ENCODE peak calls at places on chromosomes 4 and X, in seven cellular contexts. One of them, this sample, is unnamed.

GRCh38 chrX:34875204-34875603 is 67.4 kb upstream of the FAM47B start:
- DNase-seq in IMR-90: peak; percentile 75
- DNase-seq in body of pancreas: no peak
- DNase-seq in GM12878: no peak
- DNase-seq in breast epithelium: no peak
- DNase-seq in endothelial cell of umbilical vein: peak; percentile 1
- DNase-seq in transverse colon: no peak
- DNase-seq in this sample: no peak

GRCh38 chr4:41795796-41796195 is 47.3 kb upstream of the PHOX2B start:
- DNase-seq in IMR-90: no peak
- DNase-seq in body of pancreas: no peak
- DNase-seq in GM12878: no peak
- DNase-seq in breast epithelium: no peak
- DNase-seq in endothelial cell of umbilical vein: no peak
- DNase-seq in transverse colon: no peak
- DNase-seq in this sample: no peak

GRCh38 chr4:8828869-8829268 is 42.8 kb downstream of the HMX1 start:
- DNase-seq in IMR-90: no peak
- DNase-seq in body of pancreas: no peak
- DNase-seq in GM12878: no peak
- DNase-seq in breast epithelium: no peak
- DNase-seq in endothelial cell of umbilical vein: no peak
- DNase-seq in transverse colon: no peak
- DNase-seq in this sample: no peak

GRCh38 chrX:136112286-136112685 is 35.0 kb upstream of the FHL1 start:
- DNase-seq in IMR-90: no peak
- DNase-seq in body of pancreas: no peak
- DNase-seq in GM12878: no peak
- DNase-seq in breast epithelium: no peak
- DNase-seq in endothelial cell of umbilical vein: no peak
- DNase-seq in transverse colon: no peak
- DNase-seq in this sample: no peak

GRCh38 chr4:12579172-12579571 is 905.0 kb downstream of the RAB28 start:
- DNase-seq in IMR-90: no peak
- DNase-seq in body of pancreas: no peak
- DNase-seq in GM12878: no peak
- DNase-seq in breast epithelium: no peak
- DNase-seq in endothelial cell of umbilical vein: no peak
- DNase-seq in transverse colon: no peak
- DNase-seq in this sample: no peak

GRCh38 chrX:17758382-17758781 is 21.1 kb downstream of the SCML1 start:
- DNase-seq in IMR-90: no peak
- DNase-seq in body of pancreas: no peak
- DNase-seq in GM12878: no peak
- DNase-seq in breast epithelium: no peak
- DNase-seq in endothelial cell of umbilical vein: no peak
- DNase-seq in transverse colon: no peak
- DNase-seq in this sample: no peak

GRCh38 chr4:105569014-105569850 is 16.8 kb downstream of the ARHGEF38 start:
- DNase-seq in IMR-90: no peak
- DNase-seq in body of pancreas: no peak
- DNase-seq in GM12878: no peak
- DNase-seq in breast epithelium: no peak
- DNase-seq in endothelial cell of umbilical vein: peak; percentile 22
- DNase-seq in transverse colon: no peak
- DNase-seq in this sample: no peak

GRCh38 chrX:125131146-125131545 is 188.5 kb upstream of the TEX13C start:
- DNase-seq in IMR-90: no peak
- DNase-seq in body of pancreas: no peak
- DNase-seq in GM12878: no peak
- DNase-seq in breast epithelium: no peak
- DNase-seq in endothelial cell of umbilical vein: no peak
- DNase-seq in transverse colon: no peak
- DNase-seq in this sample: no peak

GRCh38 chr4:7691992-7692391 is 247.7 kb downstream of the AFAP1 start:
- DNase-seq in IMR-90: peak; percentile 15
- DNase-seq in body of pancreas: peak; percentile 29
- DNase-seq in GM12878: no peak
- DNase-seq in breast epithelium: no peak
- DNase-seq in endothelial cell of umbilical vein: no peak
- DNase-seq in transverse colon: no peak
- DNase-seq in this sample: no peak

GRCh38 chrX:154486052-154486395 is 391 bp downstream of the UBL4A start:
- DNase-seq in IMR-90: no peak
- DNase-seq in body of pancreas: peak; percentile 68
- DNase-seq in GM12878: no peak
- DNase-seq in breast epithelium: no peak
- DNase-seq in endothelial cell of umbilical vein: peak; percentile 2
- DNase-seq in transverse colon: peak; percentile 43
- DNase-seq in this sample: no peak

GRCh38 chr4:182932651-182933050 is 15.5 kb upstream of the DCTD start:
- DNase-seq in IMR-90: peak; percentile 65
- DNase-seq in body of pancreas: no peak
- DNase-seq in GM12878: no peak
- DNase-seq in breast epithelium: no peak
- DNase-seq in endothelial cell of umbilical vein: no peak
- DNase-seq in transverse colon: no peak
- DNase-seq in this sample: no peak

GRCh38 chrX:104187931-104188330 is 21.7 kb downstream of the FAM199X start:
- DNase-seq in IMR-90: no peak
- DNase-seq in body of pancreas: no peak
- DNase-seq in GM12878: no peak
- DNase-seq in breast epithelium: no peak
- DNase-seq in endothelial cell of umbilical vein: no peak
- DNase-seq in transverse colon: no peak
- DNase-seq in this sample: no peak

GRCh38 chr4:86250006-86250405 is 109.8 kb downstream of the MAPK10 start:
- DNase-seq in IMR-90: peak; percentile 12
- DNase-seq in body of pancreas: no peak
- DNase-seq in GM12878: no peak
- DNase-seq in breast epithelium: no peak
- DNase-seq in endothelial cell of umbilical vein: no peak
- DNase-seq in transverse colon: no peak
- DNase-seq in this sample: no peak

GRCh38 chr4:27685947-27686346 is 825.3 kb downstream of the STIM2 start:
- DNase-seq in IMR-90: no peak
- DNase-seq in body of pancreas: no peak
- DNase-seq in GM12878: no peak
- DNase-seq in breast epithelium: no peak
- DNase-seq in endothelial cell of umbilical vein: no peak
- DNase-seq in transverse colon: no peak
- DNase-seq in this sample: no peak

GRCh38 chr4:139655116-139655515 is 10.5 kb upstream of the MGST2 start:
- DNase-seq in IMR-90: peak; percentile 48
- DNase-seq in body of pancreas: no peak
- DNase-seq in GM12878: no peak
- DNase-seq in breast epithelium: no peak
- DNase-seq in endothelial cell of umbilical vein: peak; percentile 61
- DNase-seq in transverse colon: no peak
- DNase-seq in this sample: no peak

DNA sequence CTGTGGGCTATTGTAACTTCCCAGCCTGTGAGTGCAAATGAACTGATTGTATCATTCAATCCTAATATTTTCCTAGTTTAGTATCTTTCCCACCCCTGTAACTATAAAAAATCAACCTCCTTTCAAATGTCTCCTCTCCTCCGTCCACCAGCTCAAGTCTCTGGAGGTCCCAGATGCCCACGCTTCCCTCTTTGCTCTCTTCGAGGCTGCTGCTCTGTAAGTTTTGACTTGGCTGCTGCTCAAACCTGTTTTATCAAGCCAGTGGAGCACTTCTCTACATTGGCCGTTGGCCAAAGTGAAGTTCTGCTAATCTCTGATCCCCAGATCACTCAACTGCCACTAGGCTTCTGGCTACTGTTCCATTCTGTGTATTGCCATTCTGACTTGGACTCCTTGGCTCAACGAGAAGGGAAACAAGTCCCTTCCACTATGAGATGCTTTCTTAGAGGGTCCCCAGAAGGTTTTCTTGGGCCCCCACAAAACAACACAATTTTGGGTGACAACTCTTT is 60.7 kb upstream of the RAPGEF2 start:
- DNase-seq in IMR-90: no peak
- DNase-seq in body of pancreas: peak; percentile 21
- DNase-seq in GM12878: no peak
- DNase-seq in breast epithelium: no peak
- DNase-seq in endothelial cell of umbilical vein: peak; percentile 44
- DNase-seq in transverse colon: peak; percentile 46
- DNase-seq in this sample: peak; percentile 26
- TF ChIP-seq POLR2A in IMR-90: no peak
- TF ChIP-seq POLR2A in body of pancreas: no peak
- TF ChIP-seq POLR2A in GM12878: no peak
- TF ChIP-seq POLR2A in breast epithelium: no peak
- TF ChIP-seq POLR2A in endothelial cell of umbilical vein: no peak
- TF ChIP-seq POLR2A in transverse colon: no peak
- TF ChIP-seq POLR2A in this sample: no peak

DNA sequence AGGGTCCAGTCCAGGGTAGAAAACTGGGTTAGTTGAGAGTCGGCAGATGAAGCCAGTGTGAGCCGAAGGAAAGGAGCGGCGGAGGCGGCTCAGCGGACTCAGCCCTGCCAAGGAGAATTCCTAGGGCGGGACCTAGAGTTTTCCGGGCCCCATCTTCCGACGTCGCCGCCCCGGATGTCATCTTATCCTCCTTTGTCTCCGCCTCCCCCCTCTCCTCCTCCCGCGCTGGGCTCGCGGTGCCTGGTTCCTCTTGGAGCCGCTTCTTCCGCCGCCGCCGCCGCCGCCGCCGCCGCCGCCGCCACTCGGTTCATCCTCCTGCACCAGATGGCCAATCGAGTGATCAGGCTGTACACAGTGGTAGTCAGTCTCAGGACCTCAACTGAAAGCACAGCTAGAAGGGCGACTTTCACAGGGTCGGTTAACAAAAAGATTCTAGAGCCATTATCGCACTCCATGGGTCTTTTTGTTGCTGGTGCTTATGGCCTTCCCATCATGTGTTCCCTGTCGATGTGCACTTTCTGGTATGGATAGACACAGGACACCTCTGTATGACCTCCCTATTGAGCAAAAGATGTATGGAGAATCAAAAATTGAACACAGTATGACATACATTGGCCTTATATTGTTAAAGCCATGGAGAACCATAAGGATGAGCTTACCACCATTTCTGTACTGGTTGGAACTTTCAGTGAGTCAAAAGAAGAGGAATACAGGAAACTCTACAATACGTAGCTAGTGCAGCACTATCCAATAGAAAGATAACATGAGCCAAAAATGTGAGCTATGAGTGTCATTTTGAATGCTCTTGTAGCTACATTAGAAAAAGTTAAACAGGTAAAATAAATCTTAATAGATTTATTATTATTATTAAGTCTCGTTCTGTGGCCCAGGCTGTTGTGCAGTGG is 32.4 kb upstream of the THOC2 start:
- DNase-seq in IMR-90: peak; percentile 81
- DNase-seq in body of pancreas: peak; percentile 80
- DNase-seq in GM12878: no peak
- DNase-seq in breast epithelium: peak; percentile 78
- DNase-seq in endothelial cell of umbilical vein: peak; percentile 39
- DNase-seq in transverse colon: peak; percentile 88
- DNase-seq in this sample: peak; percentile 79
- TF ChIP-seq POLR2A in IMR-90: no peak
- TF ChIP-seq POLR2A in body of pancreas: no peak
- TF ChIP-seq POLR2A in GM12878: peak; percentile 52
- TF ChIP-seq POLR2A in breast epithelium: no peak
- TF ChIP-seq POLR2A in endothelial cell of umbilical vein: no peak
- TF ChIP-seq POLR2A in transverse colon: no peak
- TF ChIP-seq POLR2A in this sample: no peak

GRCh38 chr4:74364649-74365491 is at the start of gene EREG:
- DNase-seq in IMR-90: peak; percentile 62
- DNase-seq in body of pancreas: peak; percentile 11
- DNase-seq in GM12878: no peak
- DNase-seq in breast epithelium: no peak
- DNase-seq in endothelial cell of umbilical vein: peak; percentile 36
- DNase-seq in transverse colon: peak; percentile 30
- DNase-seq in this sample: peak; percentile 82

GRCh38 chr4:74367656-74368055 is 2.7 kb downstream of the EREG start:
- DNase-seq in IMR-90: no peak
- DNase-seq in body of pancreas: no peak
- DNase-seq in GM12878: no peak
- DNase-seq in breast epithelium: no peak
- DNase-seq in endothelial cell of umbilical vein: no peak
- DNase-seq in transverse colon: no peak
- DNase-seq in this sample: no peak

GRCh38 chr4:74366367-74366891 is 1.5 kb downstream of the EREG start:
- DNase-seq in IMR-90: no peak
- DNase-seq in body of pancreas: no peak
- DNase-seq in GM12878: no peak
- DNase-seq in breast epithelium: no peak
- DNase-seq in endothelial cell of umbilical vein: no peak
- DNase-seq in transverse colon: no peak
- DNase-seq in this sample: no peak

GRCh38 chr4:74362347-74362746 is 2.6 kb upstream of the EREG start:
- DNase-seq in IMR-90: peak; percentile 11
- DNase-seq in body of pancreas: no peak
- DNase-seq in GM12878: no peak
- DNase-seq in breast epithelium: no peak
- DNase-seq in endothelial cell of umbilical vein: no peak
- DNase-seq in transverse colon: no peak
- DNase-seq in this sample: no peak

GRCh38 chr4:74365761-74366160 is 816 bp downstream of the EREG start:
- DNase-seq in IMR-90: no peak
- DNase-seq in body of pancreas: peak; percentile 57
- DNase-seq in GM12878: no peak
- DNase-seq in breast epithelium: no peak
- DNase-seq in endothelial cell of umbilical vein: peak; percentile 27
- DNase-seq in transverse colon: peak; percentile 57
- DNase-seq in this sample: no peak
- TF ChIP-seq POLR2A in IMR-90: no peak
- TF ChIP-seq POLR2A in body of pancreas: no peak
- TF ChIP-seq POLR2A in GM12878: no peak
- TF ChIP-seq POLR2A in breast epithelium: no peak
- TF ChIP-seq POLR2A in endothelial cell of umbilical vein: no peak
- TF ChIP-seq POLR2A in transverse colon: no peak
- TF ChIP-seq POLR2A in this sample: no peak

GRCh38 chr4:107579099-107579498 is 140.9 kb downstream of the PAPSS1 start:
- DNase-seq in IMR-90: no peak
- DNase-seq in body of pancreas: no peak
- DNase-seq in GM12878: no peak
- DNase-seq in breast epithelium: no peak
- DNase-seq in endothelial cell of umbilical vein: no peak
- DNase-seq in transverse colon: no peak
- DNase-seq in this sample: no peak
- TF ChIP-seq POLR2A in IMR-90: no peak
- TF ChIP-seq POLR2A in body of pancreas: no peak
- TF ChIP-seq POLR2A in GM12878: no peak
- TF ChIP-seq POLR2A in breast epithelium: no peak
- TF ChIP-seq POLR2A in endothelial cell of umbilical vein: no peak
- TF ChIP-seq POLR2A in transverse colon: no peak
- TF ChIP-seq POLR2A in this sample: no peak

This sample was measured in lower leg skin.